ENCODE peak calls at places on chromosomes 7 and 10, in six cellular contexts. C is NCI-H460, U is pulmonary artery endothelial cell, O is heart right ventricle, R is T-helper 9 cell, Q is tibial nerve. E is an unnamed sample.

GRCh38 chr10:75233444-75234016 is 2.2 kb downstream of the COMTD1 start:
- DNase-seq in C (no peak), U (no peak), O (peak), R (no peak), Q (no peak), E (no peak)

GRCh38 chr7:17368856-17369520 is 70.5 kb downstream of the AHR start:
- DNase-seq in C (peak), U (no peak), O (no peak), R (no peak), Q (no peak), E (no peak)

GRCh38 chr7:133258174-133258573 is 5.3 kb downstream of the EXOC4 start:
- DNase-seq in C (no peak), U (no peak), O (no peak), R (no peak), Q (no peak), E (no peak)

GRCh38 chr10:98420786-98421185 is 5.8 kb upstream of the PYROXD2 start:
- DNase-seq in C (no peak), U (no peak), O (peak), R (no peak), Q (no peak), E (no peak)

GRCh38 chr10:101066146-101066889 is 4.5 kb downstream of the KAZALD1 start:
- DNase-seq in C (peak), U (no peak), O (peak), R (peak), Q (no peak), E (peak)

GRCh38 chr7:50560865-50561351 is 4.3 kb downstream of the DDC start:
- DNase-seq in C (no peak), U (no peak), O (peak), R (no peak), Q (no peak), E (no peak)

GRCh38 chr7:2438181-2438580 is 34.8 kb downstream of the CHST12 start:
- DNase-seq in C (no peak), U (no peak), O (no peak), R (no peak), Q (no peak), E (no peak)

GRCh38 chr7:81715984-81716588 is 53.8 kb downstream of the HGF start:
- DNase-seq in C (peak), U (no peak), O (no peak), R (no peak), Q (no peak), E (no peak)